ENCODE peak calls at places on chromosomes 2 and 18, in six cellular contexts. E, R, O, D, W and V are unnamed samples.

GRCh38 chr2:233384017-233384416 is 29.7 kb downstream of the DGKD start:
- DNase-seq in O (no peak), E (peak), R (no peak), D (no peak), W (no peak), V (no peak)

GRCh38 chr2:9665903-9666302 is 35.1 kb upstream of the YWHAQ start:
- DNase-seq in O (no peak), W (peak), R (peak), D (no peak), E (peak), V (peak)

GRCh38 chr2:152467677-152468406 is 132.9 kb downstream of the FMNL2 start:
- DNase-seq in O (no peak), W (no peak), R (no peak), D (no peak), E (no peak), V (no peak)

GRCh38 chr2:231680284-231680991 is 27.9 kb upstream of the PTMA start:
- DNase-seq in R (no peak), E (peak), O (no peak), W (no peak), D (no peak), V (no peak)

GRCh38 chr2:202612145-202612544 is 22.6 kb upstream of the FAM117B start:
- DNase-seq in O (no peak), R (no peak), E (no peak), D (no peak), W (peak), V (no peak)

GRCh38 chr2:134134313-134134706 is 119.6 kb upstream of the MGAT5 start:
- DNase-seq in O (no peak), D (no peak), R (no peak), W (no peak), E (no peak), V (no peak)

GRCh38 chr2:207969249-207969648 is 56.1 kb downstream of the PLEKHM3 start:
- DNase-seq in O (no peak), R (no peak), D (no peak), E (no peak), W (no peak), V (no peak)

GRCh38 chr2:205865794-205866490 is 183.6 kb downstream of the NRP2 start:
- DNase-seq in O (no peak), R (no peak), W (no peak), D (no peak), E (no peak), V (no peak)

GRCh38 chr18:44654555-44654954 is 26.1 kb upstream of the SETBP1 start:
- DNase-seq in E (peak), R (peak), D (no peak), O (no peak), W (peak), V (peak)

GRCh38 chr2:113025751-113026150 is 20.5 kb downstream of the IL36A start:
- DNase-seq in O (no peak), E (no peak), W (no peak), R (no peak), D (no peak), V (no peak)

GRCh38 chr2:151767536-151767935 is 33.3 kb upstream of the NEB start:
- DNase-seq in E (no peak), R (no peak), O (no peak), D (no peak), W (no peak), V (no peak)

GRCh38 chr2:68698567-68699377 is 35.8 kb upstream of the ARHGAP25 start:
- DNase-seq in O (no peak), R (no peak), E (no peak), W (no peak), D (no peak), V (no peak)

GRCh38 chr2:181780159-181781081 is 100.1 kb upstream of the NEUROD1 start:
- DNase-seq in E (peak), R (peak), D (no peak), W (no peak), O (no peak), V (peak)

GRCh38 chr2:145228506-145228905 is 708.6 kb upstream of the ZEB2 start:
- DNase-seq in O (no peak), R (peak), W (peak), E (no peak), D (peak), V (peak)

GRCh38 chr18:67010916-67011315 is 407.0 kb upstream of the CDH19 start:
- DNase-seq in E (no peak), R (peak), O (no peak), W (peak), D (no peak), V (peak)

GRCh38 chr18:42458226-42458625 is 503.2 kb downstream of the PIK3C3 start:
- DNase-seq in E (peak), W (no peak), O (no peak), D (no peak), R (no peak), V (no peak)

GRCh38 chr2:676647-677055 is 555 bp downstream of the TMEM18 start:
- DNase-seq in W (peak), D (peak), E (peak), R (peak), O (peak), V (peak)

GRCh38 chr2:227079726-227080125 is 84.3 kb downstream of the COL4A4 start:
- DNase-seq in O (no peak), W (peak), R (peak), D (no peak), E (no peak), V (no peak)

GRCh38 chr2:137252934-137253333 is 487.6 kb downstream of the THSD7B start:
- DNase-seq in D (no peak), E (no peak), R (peak), O (no peak), W (peak), V (peak)

GRCh38 chr2:105102963-105103421 is 65.1 kb downstream of the MRPS9 start:
- DNase-seq in W (peak), O (no peak), D (no peak), E (peak), R (peak), V (peak)

GRCh38 chr2:151408788-151409600 is 708 bp upstream of the RIF1 start:
- DNase-seq in R (no peak), O (no peak), D (no peak), W (no peak), E (peak), V (no peak)

GRCh38 chr2:222295368-222296041 is 3.3 kb downstream of the PAX3 start:
- DNase-seq in R (peak), E (peak), D (no peak), W (peak), O (no peak), V (no peak)

GRCh38 chr2:1625281-1626001 is 118.9 kb downstream of the PXDN start:
- DNase-seq in W (peak), R (peak), O (no peak), E (peak), D (no peak), V (peak)